ENCODE peak calls at places on chromosomes 7 and 10, in six cellular contexts. N is CD8-positive, alpha-beta T cell; V is kidney; I is BE2C; A is Peyer's patch; J is GM23338. Y is an unnamed sample.

GRCh38 chr10:63133787-63134557 is 844 bp downstream of the NRBF2 start:
- DNase-seq in A (peak; percentile 42), V (no peak), I (no peak), J (peak; percentile 36), N (no peak), Y (no peak)

GRCh38 chr10:35392482-35393230 is 56.3 kb downstream of the CCNY start:
- DNase-seq in V (no peak), I (no peak), N (no peak), A (no peak), J (no peak), Y (peak; percentile 46)

GRCh38 chr10:1323951-1324350 is 267.8 kb downstream of the WDR37 start:
- DNase-seq in J (no peak), N (no peak), I (no peak), V (no peak), A (no peak), Y (no peak)

GRCh38 chr7:24401628-24402593 is 117.9 kb downstream of the NPY start:
- DNase-seq in V (no peak), I (no peak), J (no peak), N (no peak), A (no peak), Y (no peak)

GRCh38 chr7:144975882-144976281 is 140.0 kb upstream of the TPK1 start:
- DNase-seq in A (no peak), V (no peak), J (no peak), N (no peak), I (no peak), Y (no peak)

GRCh38 chr10:93259126-93259525 is 185.4 kb downstream of the CYP26A1 start:
- DNase-seq in V (no peak), I (no peak), A (no peak), J (no peak), N (no peak), Y (no peak)

GRCh38 chr10:43403911-43404674 is 4.9 kb downstream of the HNRNPF start:
- DNase-seq in V (no peak), N (no peak), A (no peak), I (no peak), J (no peak), Y (no peak)

GRCh38 chr7:115235075-115235474 is 313.2 kb downstream of the MDFIC start:
- DNase-seq in V (no peak), N (no peak), A (no peak), I (no peak), J (no peak), Y (no peak)

GRCh38 chr7:106022193-106022821 is 59.2 kb downstream of the CDHR3 start:
- DNase-seq in A (peak; percentile 76), V (no peak), I (no peak), N (peak; percentile 84), J (no peak), Y (no peak)

GRCh38 chr7:55690-56248 is 136.6 kb upstream of the FAM20C start:
- DNase-seq in N (no peak), I (no peak), V (peak; percentile 38), J (peak; percentile 47), A (no peak), Y (peak; percentile 70)

GRCh38 chr7:86930554-86931307 is 128.7 kb downstream of the ELAPOR2 start:
- DNase-seq in V (no peak), A (no peak), I (no peak), J (no peak), N (no peak), Y (no peak)

GRCh38 chr7:11552676-11553075 is 279.3 kb downstream of the THSD7A start:
- DNase-seq in A (no peak), I (peak; percentile 63), J (no peak), N (no peak), V (no peak), Y (no peak)

GRCh38 chr10:28801247-28801646 is 123.9 kb downstream of the BAMBI start:
- DNase-seq in N (no peak), I (no peak), A (no peak), V (no peak), J (no peak), Y (no peak)

GRCh38 chr10:73789659-73790055 is 4.3 kb downstream of the ZSWIM8 start:
- DNase-seq in N (no peak), V (peak; percentile 52), A (no peak), I (no peak), J (no peak), Y (no peak)

GRCh38 chr10:121926157-121926556 is 1.7 kb downstream of the ATE1 start:
- DNase-seq in N (no peak), V (no peak), J (no peak), I (no peak), A (no peak), Y (no peak)

GRCh38 chr7:152000191-152000590 is 25.3 kb upstream of the GALNT11 start:
- DNase-seq in V (no peak), A (no peak), N (no peak), J (no peak), I (no peak), Y (no peak)

GRCh38 chr10:91672021-91672608 is 39.2 kb upstream of the PPP1R3C start:
- DNase-seq in V (no peak), I (peak; percentile 74), J (peak; percentile 21), A (no peak), N (no peak), Y (peak; percentile 56)

GRCh38 chr7:112080441-112080840 is 125.8 kb downstream of the DOCK4 start:
- DNase-seq in N (no peak), A (no peak), J (no peak), V (no peak), I (no peak), Y (no peak)

GRCh38 chr7:99359465-99360154 is 14.9 kb upstream of the ARPC1B start:
- DNase-seq in J (peak; percentile 69), N (no peak), I (no peak), V (peak; percentile 46), A (no peak), Y (peak; percentile 75)

GRCh38 chr7:116421298-116421697 is 78.2 kb upstream of the CAV2 start:
- DNase-seq in J (no peak), V (no peak), N (no peak), I (no peak), A (no peak), Y (no peak)

GRCh38 chr10:12583891-12584595 is 234.7 kb downstream of the CAMK1D start:
- DNase-seq in I (no peak), V (no peak), A (no peak), J (no peak), N (no peak), Y (no peak)

GRCh38 chr10:11237571-11237970 is 219.9 kb downstream of the CELF2 start:
- DNase-seq in I (no peak), J (no peak), A (no peak), V (no peak), N (peak; percentile 59), Y (no peak)

GRCh38 chr10:76036410-76036940 is 605.1 kb downstream of the LRMDA start:
- DNase-seq in V (peak; percentile 88), J (peak; percentile 78), A (peak; percentile 24), I (peak; percentile 61), N (peak; percentile 24), Y (peak; percentile 92)

GRCh38 chr7:112262804-112263203 is 56.3 kb downstream of the ZNF277 start:
- DNase-seq in I (no peak), N (no peak), V (no peak), J (no peak), A (no peak), Y (no peak)

DNA sequence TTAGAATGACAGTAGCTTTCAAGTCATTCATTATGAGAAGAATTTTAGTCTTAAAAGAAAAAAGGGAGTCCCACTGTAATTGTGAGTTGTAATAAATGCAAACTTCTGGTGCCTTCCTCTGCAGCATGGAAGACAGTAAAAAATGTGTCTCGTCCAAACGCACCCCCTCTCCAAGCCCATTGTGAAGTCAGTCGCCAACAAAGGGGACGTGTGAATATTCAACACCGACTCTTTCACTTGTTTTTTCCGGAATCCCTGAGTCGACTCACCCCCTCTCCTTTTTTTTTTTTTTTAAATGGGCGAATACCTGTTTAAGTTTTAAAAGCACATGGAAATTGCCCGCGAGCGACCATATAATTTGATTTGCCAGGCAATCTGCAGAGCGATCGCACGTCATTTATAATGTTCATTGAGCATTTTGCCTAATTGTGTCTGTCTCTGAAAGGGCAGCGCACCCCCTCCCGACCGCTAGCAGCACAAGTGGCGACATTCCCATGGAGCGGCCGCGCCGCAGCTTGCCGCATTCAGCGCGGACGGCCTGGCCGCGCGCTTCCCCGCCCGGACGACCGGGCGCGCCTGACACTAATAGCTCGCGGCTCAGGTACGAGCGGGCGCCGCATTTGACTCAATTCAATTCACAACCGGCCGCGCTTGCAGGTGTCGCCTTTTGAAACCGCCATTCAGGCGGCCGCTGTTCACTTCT is 19.1 kb upstream of the PTF1A start:
- DNase-seq in A (no peak), J (peak; percentile 81), N (no peak), I (no peak), V (no peak), Y (peak; percentile 86)
- H3K4me3 ChIP-seq in A (no peak overlapping the region), J (peak overlapping the region; percentile 46), N (no peak overlapping the region), I (no peak overlapping the region), V (no peak overlapping the region), Y (peak overlapping the region; percentile 71)

GRCh38 chr7:94015538-94015937 is 11.4 kb upstream of the BET1 start:
- DNase-seq in I (no peak), J (no peak), A (no peak), V (no peak), N (no peak), Y (no peak)

GRCh38 chr7:94008537-94008936 is 4.4 kb upstream of the BET1 start:
- DNase-seq in A (no peak), V (no peak), J (no peak), N (no peak), I (no peak), Y (no peak)

GRCh38 chr7:94011714-94012353 is 7.7 kb upstream of the BET1 start:
- DNase-seq in N (no peak), J (no peak), A (no peak), V (peak; percentile 59), I (peak; percentile 7), Y (no peak)

GRCh38 chr7:94012748-94013147 is 8.6 kb upstream of the BET1 start:
- DNase-seq in J (peak; percentile 30), A (no peak), N (no peak), V (no peak), I (no peak), Y (no peak)
- H3K36me3 ChIP-seq in J (no peaks in the 10 kb centered on the region), A (no peaks in the 10 kb centered on the region), N (no peaks in the 10 kb centered on the region), V (no peaks in the 10 kb centered on the region), I (no peaks in the 10 kb centered on the region), Y (no peaks in the 10 kb centered on the region)

DNA sequence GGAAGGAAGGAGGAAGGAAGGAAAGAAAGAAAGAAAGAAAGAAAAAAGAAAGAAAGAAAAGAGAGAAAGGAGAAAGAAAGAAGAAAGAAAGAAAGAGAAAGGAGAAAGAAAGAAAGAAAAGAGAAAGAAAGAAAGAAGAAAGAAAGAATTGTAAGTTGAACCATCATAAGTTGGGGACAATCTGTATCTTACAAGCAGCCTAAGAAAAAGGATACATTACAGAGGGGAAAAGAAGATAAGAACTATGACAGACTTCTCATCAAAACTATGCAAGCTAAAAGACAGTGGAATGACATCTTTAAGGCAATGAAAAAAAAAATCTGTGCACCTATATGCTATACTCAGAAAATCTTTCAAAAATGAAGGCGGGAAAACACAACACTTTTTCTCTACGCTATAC is 50.3 kb upstream of the SP4 start:
- DNase-seq in N (no peak), J (peak; percentile 35), V (no peak), A (no peak), I (no peak), Y (no peak)
- TF ChIP-seq CTCF in N (no peak), J (no peak), V (no peak), A (no peak), I (no peak), Y (no peak)

GRCh38 chr10:133031541-133032125 is 56.1 kb upstream of the ADGRA1 start:
- DNase-seq in J (no peak), V (no peak), A (no peak), N (no peak), I (no peak), Y (no peak)
- H3K4me3 ChIP-seq in J (no peak overlapping the region), V (no peak overlapping the region), A (no peak overlapping the region), N (no peak overlapping the region), I (no peak overlapping the region), Y (no peak overlapping the region)